ENCODE peak calls at places on chromosomes 5 and 9, in seven cellular contexts. One of them, this sample, is unnamed.

GRCh38 chr5:103224894-103225246 is 33.7 kb upstream of the MACIR start:
- DNase-seq in GM23338: no peak
- DNase-seq in neural progenitor cell: no peak
- DNase-seq in OCI-LY7: no peak
- DNase-seq in PC-3: peak
- DNase-seq in HCT116: peak
- DNase-seq in hepatocyte: no peak
- DNase-seq in this sample: no peak

GRCh38 chr9:72586388-72587160 is 65.2 kb downstream of the TMC1 start:
- DNase-seq in neural progenitor cell: no peak
- DNase-seq in GM23338: no peak
- DNase-seq in PC-3: peak
- DNase-seq in hepatocyte: peak
- DNase-seq in HCT116: no peak
- DNase-seq in OCI-LY7: no peak
- DNase-seq in this sample: peak

GRCh38 chr5:14929293-14930065 is 57.9 kb upstream of the ANKH start:
- DNase-seq in neural progenitor cell: no peak
- DNase-seq in HCT116: no peak
- DNase-seq in PC-3: no peak
- DNase-seq in GM23338: no peak
- DNase-seq in hepatocyte: no peak
- DNase-seq in OCI-LY7: no peak
- DNase-seq in this sample: no peak

GRCh38 chr5:27708579-27708978 is 670.2 kb upstream of the CDH9 start:
- DNase-seq in PC-3: peak
- DNase-seq in OCI-LY7: no peak
- DNase-seq in hepatocyte: peak
- DNase-seq in HCT116: no peak
- DNase-seq in neural progenitor cell: no peak
- DNase-seq in GM23338: no peak
- DNase-seq in this sample: no peak

GRCh38 chr9:114307323-114308250 is 15.3 kb upstream of the ORM1 start:
- DNase-seq in hepatocyte: no peak
- DNase-seq in PC-3: no peak
- DNase-seq in HCT116: no peak
- DNase-seq in OCI-LY7: no peak
- DNase-seq in neural progenitor cell: no peak
- DNase-seq in GM23338: no peak
- DNase-seq in this sample: peak

GRCh38 chr9:94612071-94612470 is 18.4 kb upstream of the FBP2 start:
- DNase-seq in GM23338: no peak
- DNase-seq in hepatocyte: no peak
- DNase-seq in PC-3: no peak
- DNase-seq in HCT116: no peak
- DNase-seq in OCI-LY7: no peak
- DNase-seq in neural progenitor cell: no peak
- DNase-seq in this sample: no peak

GRCh38 chr9:6123402-6123801 is 92.2 kb upstream of the IL33 start:
- DNase-seq in neural progenitor cell: no peak
- DNase-seq in GM23338: no peak
- DNase-seq in HCT116: no peak
- DNase-seq in OCI-LY7: no peak
- DNase-seq in hepatocyte: no peak
- DNase-seq in PC-3: no peak
- DNase-seq in this sample: no peak

GRCh38 chr9:36258170-36258988 is at the start of gene GNE:
- DNase-seq in neural progenitor cell: peak
- DNase-seq in HCT116: peak
- DNase-seq in GM23338: peak
- DNase-seq in hepatocyte: peak
- DNase-seq in PC-3: peak
- DNase-seq in OCI-LY7: peak
- DNase-seq in this sample: peak

GRCh38 chr5:92019376-92019990 is 636.4 kb upstream of the ARRDC3 start:
- DNase-seq in HCT116: peak
- DNase-seq in hepatocyte: no peak
- DNase-seq in neural progenitor cell: no peak
- DNase-seq in PC-3: peak
- DNase-seq in OCI-LY7: no peak
- DNase-seq in GM23338: no peak
- DNase-seq in this sample: peak

GRCh38 chr9:117044241-117044640 is 357.1 kb downstream of the TRIM32 start:
- DNase-seq in GM23338: peak
- DNase-seq in hepatocyte: no peak
- DNase-seq in neural progenitor cell: peak
- DNase-seq in PC-3: no peak
- DNase-seq in HCT116: no peak
- DNase-seq in OCI-LY7: no peak
- DNase-seq in this sample: no peak

GRCh38 chr9:13948037-13948436 is 365.9 kb downstream of the NFIB start:
- DNase-seq in neural progenitor cell: no peak
- DNase-seq in PC-3: no peak
- DNase-seq in GM23338: no peak
- DNase-seq in HCT116: no peak
- DNase-seq in OCI-LY7: no peak
- DNase-seq in hepatocyte: no peak
- DNase-seq in this sample: no peak

GRCh38 chr5:38532165-38532669 is 24.2 kb downstream of the LIFR start:
- DNase-seq in OCI-LY7: no peak
- DNase-seq in HCT116: no peak
- DNase-seq in neural progenitor cell: peak
- DNase-seq in PC-3: no peak
- DNase-seq in hepatocyte: no peak
- DNase-seq in GM23338: peak
- DNase-seq in this sample: no peak

GRCh38 chr5:91742504-91742903 is 359.4 kb upstream of the ARRDC3 start:
- DNase-seq in PC-3: no peak
- DNase-seq in GM23338: no peak
- DNase-seq in hepatocyte: no peak
- DNase-seq in HCT116: no peak
- DNase-seq in neural progenitor cell: peak
- DNase-seq in OCI-LY7: no peak
- DNase-seq in this sample: no peak

GRCh38 chr9:94135222-94135621 is 51.0 kb downstream of the PTPDC1 start:
- DNase-seq in HCT116: no peak
- DNase-seq in GM23338: no peak
- DNase-seq in neural progenitor cell: no peak
- DNase-seq in hepatocyte: peak
- DNase-seq in PC-3: no peak
- DNase-seq in OCI-LY7: no peak
- DNase-seq in this sample: peak

GRCh38 chr5:177132504-177133118 is 962 bp upstream of the NSD1 start:
- DNase-seq in OCI-LY7: no peak
- DNase-seq in neural progenitor cell: peak
- DNase-seq in HCT116: no peak
- DNase-seq in GM23338: peak
- DNase-seq in PC-3: no peak
- DNase-seq in hepatocyte: peak
- DNase-seq in this sample: peak

GRCh38 chr9:85248514-85249312 is 493.0 kb downstream of the AGTPBP1 start:
- DNase-seq in GM23338: no peak
- DNase-seq in PC-3: peak
- DNase-seq in HCT116: no peak
- DNase-seq in OCI-LY7: no peak
- DNase-seq in neural progenitor cell: no peak
- DNase-seq in hepatocyte: peak
- DNase-seq in this sample: peak

GRCh38 chr9:90188656-90189055 is 454.0 kb downstream of the DIRAS2 start:
- DNase-seq in GM23338: no peak
- DNase-seq in hepatocyte: no peak
- DNase-seq in neural progenitor cell: no peak
- DNase-seq in PC-3: no peak
- DNase-seq in OCI-LY7: no peak
- DNase-seq in HCT116: no peak
- DNase-seq in this sample: no peak

GRCh38 chr9:131868766-131869165 is 128.9 kb upstream of the RAPGEF1 start:
- DNase-seq in hepatocyte: peak
- DNase-seq in GM23338: no peak
- DNase-seq in HCT116: no peak
- DNase-seq in OCI-LY7: no peak
- DNase-seq in PC-3: no peak
- DNase-seq in neural progenitor cell: peak
- DNase-seq in this sample: peak

GRCh38 chr5:72402381-72402890 is 82.3 kb downstream of the PTCD2 start:
- DNase-seq in hepatocyte: no peak
- DNase-seq in PC-3: peak
- DNase-seq in GM23338: no peak
- DNase-seq in HCT116: no peak
- DNase-seq in neural progenitor cell: no peak
- DNase-seq in OCI-LY7: no peak
- DNase-seq in this sample: peak

GRCh38 chr9:69674741-69675438 is 2.7 kb upstream of the APBA1 start:
- DNase-seq in GM23338: no peak
- DNase-seq in PC-3: peak
- DNase-seq in hepatocyte: no peak
- DNase-seq in HCT116: no peak
- DNase-seq in neural progenitor cell: no peak
- DNase-seq in OCI-LY7: no peak
- DNase-seq in this sample: peak

GRCh38 chr5:72920690-72921089 is 35.2 kb upstream of the FCHO2 start:
- DNase-seq in neural progenitor cell: peak
- DNase-seq in hepatocyte: no peak
- DNase-seq in GM23338: peak
- DNase-seq in HCT116: peak
- DNase-seq in PC-3: peak
- DNase-seq in OCI-LY7: peak
- DNase-seq in this sample: peak

GRCh38 chr9:127194881-127195713 is 69.5 kb upstream of the GARNL3 start:
- DNase-seq in OCI-LY7: no peak
- DNase-seq in hepatocyte: peak
- DNase-seq in PC-3: peak
- DNase-seq in GM23338: peak
- DNase-seq in neural progenitor cell: no peak
- DNase-seq in HCT116: peak
- DNase-seq in this sample: peak

GRCh38 chr5:86665984-86666760 is 48.4 kb downstream of the COX7C start:
- DNase-seq in PC-3: no peak
- DNase-seq in OCI-LY7: peak
- DNase-seq in GM23338: peak
- DNase-seq in neural progenitor cell: no peak
- DNase-seq in HCT116: no peak
- DNase-seq in hepatocyte: no peak
- DNase-seq in this sample: no peak

GRCh38 chr5:16885635-16886365 is 50.3 kb downstream of the MYO10 start:
- DNase-seq in GM23338: no peak
- DNase-seq in PC-3: no peak
- DNase-seq in neural progenitor cell: no peak
- DNase-seq in OCI-LY7: no peak
- DNase-seq in hepatocyte: no peak
- DNase-seq in HCT116: no peak
- DNase-seq in this sample: no peak

DNA sequence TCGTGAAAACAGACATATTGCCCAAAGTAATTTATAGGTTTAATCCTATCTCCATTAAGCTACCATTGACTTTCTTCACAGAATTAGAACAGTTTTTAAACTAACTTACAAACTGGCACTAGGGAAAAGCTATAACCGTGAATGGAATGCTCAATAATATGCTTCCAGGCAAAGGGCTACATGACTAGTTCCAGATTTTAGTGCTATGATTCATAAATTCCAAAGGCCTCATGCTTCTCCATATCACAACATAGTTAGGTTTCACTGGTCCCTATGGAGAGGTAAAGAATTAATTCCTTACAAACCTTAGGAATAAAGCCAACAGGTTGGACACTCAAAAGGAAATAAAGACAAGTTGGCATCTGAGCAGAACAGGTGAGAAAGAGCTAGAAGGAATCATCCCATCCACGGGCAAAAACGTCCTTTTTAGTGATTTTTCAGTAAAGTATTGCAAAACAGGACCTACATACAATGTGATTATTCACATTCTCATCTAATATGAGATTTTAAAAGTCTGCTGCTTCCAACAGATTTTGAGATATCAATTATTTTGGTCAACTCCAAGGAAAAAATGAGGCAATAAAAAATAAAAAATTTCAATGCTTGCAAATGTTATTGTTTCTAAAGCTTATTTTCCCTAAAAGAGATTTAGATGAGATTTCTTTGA is 97.0 kb upstream of the TARS1 start:
- DNase-seq in PC-3: peak
- DNase-seq in hepatocyte: no peak
- DNase-seq in HCT116: peak
- DNase-seq in OCI-LY7: no peak
- DNase-seq in GM23338: no peak
- DNase-seq in neural progenitor cell: no peak
- DNase-seq in this sample: peak
- H3K4me3 ChIP-seq in PC-3: no peak
- H3K4me3 ChIP-seq in hepatocyte: no peak
- H3K4me3 ChIP-seq in HCT116: no peak
- H3K4me3 ChIP-seq in OCI-LY7: no peak
- H3K4me3 ChIP-seq in GM23338: no peak
- H3K4me3 ChIP-seq in neural progenitor cell: no peak
- H3K4me3 ChIP-seq in this sample: peak

GRCh38 chr5:42360641-42361320 is 62.5 kb upstream of the GHR start:
- DNase-seq in HCT116: no peak
- DNase-seq in GM23338: peak
- DNase-seq in OCI-LY7: no peak
- DNase-seq in hepatocyte: no peak
- DNase-seq in neural progenitor cell: peak
- DNase-seq in PC-3: peak
- DNase-seq in this sample: no peak
- H3K4me2 ChIP-seq in HCT116: no peak
- H3K4me2 ChIP-seq in GM23338: peak
- H3K4me2 ChIP-seq in OCI-LY7: no peak
- H3K4me2 ChIP-seq in hepatocyte: no peak
- H3K4me2 ChIP-seq in neural progenitor cell: peak
- H3K4me2 ChIP-seq in PC-3: peak
- H3K4me2 ChIP-seq in this sample: no peak

GRCh38 chr5:142063376-142063775 is 45.2 kb upstream of the NDFIP1 start:
- DNase-seq in neural progenitor cell: no peak
- DNase-seq in GM23338: no peak
- DNase-seq in PC-3: no peak
- DNase-seq in HCT116: no peak
- DNase-seq in hepatocyte: no peak
- DNase-seq in OCI-LY7: no peak
- DNase-seq in this sample: no peak

GRCh38 chr5:142059304-142059940 is 46.6 kb upstream of the GNPDA1 start:
- DNase-seq in HCT116: peak
- DNase-seq in neural progenitor cell: no peak
- DNase-seq in hepatocyte: no peak
- DNase-seq in PC-3: peak
- DNase-seq in GM23338: peak
- DNase-seq in OCI-LY7: no peak
- DNase-seq in this sample: peak

GRCh38 chr5:142065273-142065672 is 43.3 kb upstream of the NDFIP1 start:
- DNase-seq in neural progenitor cell: peak
- DNase-seq in hepatocyte: peak
- DNase-seq in OCI-LY7: no peak
- DNase-seq in GM23338: peak
- DNase-seq in PC-3: no peak
- DNase-seq in HCT116: no peak
- DNase-seq in this sample: peak

GRCh38 chr5:142063878-142064331 is 44.7 kb upstream of the NDFIP1 start:
- DNase-seq in GM23338: peak
- DNase-seq in HCT116: no peak
- DNase-seq in hepatocyte: peak
- DNase-seq in OCI-LY7: no peak
- DNase-seq in neural progenitor cell: peak
- DNase-seq in PC-3: no peak
- DNase-seq in this sample: peak
- TF ChIP-seq EZH2phosphoT487 in GM23338: no peak
- TF ChIP-seq EZH2phosphoT487 in HCT116: no peak
- TF ChIP-seq EZH2phosphoT487 in hepatocyte: no peak
- TF ChIP-seq EZH2phosphoT487 in OCI-LY7: no peak
- TF ChIP-seq EZH2phosphoT487 in neural progenitor cell: no peak
- TF ChIP-seq EZH2phosphoT487 in PC-3: no peak
- TF ChIP-seq EZH2phosphoT487 in this sample: no peak

GRCh38 chr5:181281984-181282316 is 21.0 kb upstream of the TRIM52 start:
- DNase-seq in hepatocyte: no peak
- DNase-seq in PC-3: no peak
- DNase-seq in HCT116: no peak
- DNase-seq in OCI-LY7: no peak
- DNase-seq in neural progenitor cell: no peak
- DNase-seq in GM23338: no peak
- DNase-seq in this sample: no peak
- H3K4me3 ChIP-seq in hepatocyte: peak
- H3K4me3 ChIP-seq in PC-3: no peak
- H3K4me3 ChIP-seq in HCT116: no peak
- H3K4me3 ChIP-seq in OCI-LY7: no peak
- H3K4me3 ChIP-seq in neural progenitor cell: peak
- H3K4me3 ChIP-seq in GM23338: peak
- H3K4me3 ChIP-seq in this sample: no peak